ENCODE peak calls at places on chromosomes 3 and 15, in six cellular contexts. Z, C, D, B, K and P are unnamed samples.
A peak's percentile ranks its signal among the peaks of the same experiment; 100 is the strongest.

GRCh38 chr3:116920836-116921596 is 211.4 kb downstream of the TUSC7 start:
- DNase-seq in D (no peak), K (peak; percentile 4), B (no peak), C (no peak), Z (no peak), P (peak; percentile 13)

GRCh38 chr3:20680990-20681628 is 495.1 kb upstream of the SGO1 start:
- DNase-seq in K (no peak), B (no peak), Z (no peak), D (no peak), C (no peak), P (no peak)

GRCh38 chr3:8204846-8205624 is 296.6 kb upstream of the LMCD1 start:
- DNase-seq in B (peak; percentile 59), D (no peak), Z (no peak), C (no peak), K (peak; percentile 74), P (peak; percentile 67)

GRCh38 chr15:63997715-63998442 is 48.4 kb downstream of the DAPK2 start:
- DNase-seq in D (no peak), Z (no peak), B (no peak), K (peak; percentile 65), C (no peak), P (no peak)

GRCh38 chr15:99439524-99439835 is 126.3 kb upstream of the MEF2A start:
- DNase-seq in Z (no peak), C (no peak), B (no peak), K (no peak), D (no peak), P (no peak)

GRCh38 chr3:197327701-197328100 is 29.3 kb upstream of the DLG1 start:
- DNase-seq in C (no peak), B (no peak), K (peak; percentile 40), Z (no peak), D (no peak), P (peak; percentile 76)

GRCh38 chr3:172892158-172892557 is 141.6 kb downstream of the ECT2 start:
- DNase-seq in B (peak; percentile 52), Z (no peak), D (no peak), K (peak; percentile 50), C (no peak), P (peak; percentile 82)

GRCh38 chr15:61702224-61703120 is 357.8 kb downstream of the VPS13C start:
- DNase-seq in D (no peak), Z (no peak), C (no peak), K (no peak), B (no peak), P (peak; percentile 31)

GRCh38 chr3:126261037-126261436 is 80.7 kb upstream of the ALDH1L1 start:
- DNase-seq in B (peak; percentile 68), Z (no peak), K (peak; percentile 62), D (no peak), C (no peak), P (peak; percentile 78)

GRCh38 chr3:63849175-63849574 is 14.4 kb downstream of the THOC7 start:
- DNase-seq in D (no peak), Z (no peak), K (no peak), C (no peak), B (no peak), P (no peak)

GRCh38 chr15:97759363-97759762 is 201.1 kb upstream of the ARRDC4 start:
- DNase-seq in C (no peak), K (peak; percentile 44), B (no peak), Z (no peak), D (no peak), P (peak; percentile 38)

GRCh38 chr3:38834110-38834509 is 18.1 kb upstream of the SCN10A start:
- DNase-seq in K (peak; percentile 92), Z (peak; percentile 72), B (peak; percentile 83), C (no peak), D (peak; percentile 63), P (peak; percentile 80)

GRCh38 chr3:55267206-55267930 is 219.7 kb downstream of the WNT5A start:
- DNase-seq in D (no peak), C (no peak), B (peak; percentile 32), Z (no peak), K (peak; percentile 83), P (peak; percentile 74)

GRCh38 chr3:49903451-49904424 is at the start of gene MST1R:
- DNase-seq in D (peak; percentile 66), Z (peak; percentile 91), B (no peak), C (peak; percentile 75), K (peak; percentile 74), P (peak; percentile 12)

GRCh38 chr3:195204360-195205166 is 66.4 kb downstream of the XXYLT1 start:
- DNase-seq in D (no peak), B (no peak), K (peak; percentile 24), Z (no peak), C (no peak), P (peak; percentile 58)

GRCh38 chr15:25768271-25768670 is 94.9 kb downstream of the ATP10A start:
- DNase-seq in Z (no peak), K (no peak), B (no peak), D (no peak), C (no peak), P (no peak)

GRCh38 chr3:10443791-10444429 is 61.5 kb downstream of the ATP2B2 start:
- DNase-seq in D (no peak), K (no peak), B (no peak), Z (no peak), C (no peak), P (no peak)
- H3K4me3 ChIP-seq in D (no peak overlapping the region), K (no peak overlapping the region), B (no peak overlapping the region), Z (no peak overlapping the region), C (no peak overlapping the region), P (no peak overlapping the region)

DNA sequence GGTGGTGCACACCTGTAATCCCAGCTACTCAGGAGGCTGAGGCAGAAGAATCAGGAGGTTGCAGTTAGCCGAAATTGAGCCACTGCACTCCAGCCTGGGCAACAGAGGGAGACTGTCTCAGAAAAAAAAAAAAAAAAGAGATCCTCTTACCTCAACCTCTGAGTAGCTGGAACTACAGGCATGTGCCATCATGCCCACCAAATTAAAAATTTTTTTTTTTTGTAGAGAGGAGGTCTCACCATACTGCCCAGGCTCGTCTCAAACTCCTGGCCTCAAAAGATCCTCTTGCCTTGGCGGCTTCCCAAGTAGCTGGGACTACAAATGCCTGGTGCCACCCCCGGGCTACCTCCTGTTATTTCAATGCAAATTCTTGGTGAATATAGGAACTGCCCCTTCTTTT is 1.5 kb downstream of the UMPS start:
- DNase-seq in Z (no peak), C (no peak), K (no peak), B (no peak), D (no peak), P (no peak)
- H3K4me3 ChIP-seq in Z (no peak overlapping the region), C (no peak overlapping the region), K (peak overlapping the region; percentile 96), B (no peak overlapping the region), D (no peak overlapping the region), P (peak overlapping the region; percentile 100)

DNA sequence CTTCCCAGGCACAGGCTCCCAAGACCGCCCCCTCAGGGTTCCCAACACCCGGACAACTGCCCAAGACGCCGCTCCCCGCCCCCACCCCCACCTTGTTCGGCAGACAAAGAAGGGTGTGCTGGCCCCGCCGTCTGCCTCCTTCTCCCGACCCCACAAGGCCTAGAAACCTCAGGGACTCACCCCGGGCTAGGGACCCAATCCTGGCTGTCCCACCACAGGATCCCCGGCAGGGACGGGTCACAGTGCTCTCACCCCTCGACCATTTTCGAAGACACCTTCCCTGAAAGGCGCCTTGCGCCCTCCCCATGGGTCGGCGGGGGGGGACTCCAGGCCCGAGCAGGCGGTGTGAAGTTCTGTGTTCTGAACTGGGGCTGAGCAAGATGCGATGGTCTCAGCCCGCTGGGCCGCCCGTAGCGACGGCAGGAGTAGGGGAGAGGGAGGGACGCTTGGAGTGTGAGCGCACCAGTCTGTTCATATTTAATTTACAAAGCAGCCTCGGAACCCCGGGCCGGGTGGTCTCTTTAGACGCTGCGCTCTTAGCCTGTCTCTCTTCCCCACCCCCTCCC is 1.5 kb upstream of the ISLR2 start:
- DNase-seq in B (no peak), C (no peak), Z (no peak), D (no peak), K (no peak), P (no peak)
- H3K4me3 ChIP-seq in B (no peak overlapping the region), C (no peak overlapping the region), Z (no peak overlapping the region), D (peak overlapping the region; percentile 20), K (no peak overlapping the region), P (no peak overlapping the region)

GRCh38 chr3:165204445-165204844 is 8.3 kb upstream of the SLITRK3 start:
- DNase-seq in B (no peak), D (no peak), K (no peak), Z (no peak), C (no peak), P (no peak)

GRCh38 chr3:165210132-165210531 is 13.9 kb upstream of the SLITRK3 start:
- DNase-seq in K (peak; percentile 23), Z (no peak), C (no peak), B (no peak), D (no peak), P (no peak)

GRCh38 chr3:165210727-165211126 is 14.5 kb upstream of the SLITRK3 start:
- DNase-seq in K (no peak), Z (no peak), D (no peak), C (no peak), B (no peak), P (no peak)

GRCh38 chr3:165202995-165203394 is 6.8 kb upstream of the SLITRK3 start:
- DNase-seq in K (no peak), C (no peak), B (no peak), Z (no peak), D (no peak), P (no peak)

GRCh38 chr3:165206454-165207266 is 10.5 kb upstream of the SLITRK3 start:
- DNase-seq in K (peak; percentile 93), C (no peak), B (peak; percentile 57), D (peak; percentile 54), Z (peak; percentile 37), P (peak; percentile 80)
- H3K4me3 ChIP-seq in K (peak overlapping the region; percentile 69), C (no peak overlapping the region), B (peak overlapping the region; percentile 37), D (no peak overlapping the region), Z (no peak overlapping the region), P (peak overlapping the region; percentile 38)